ENCODE peak calls at places on chromosomes 1 and 21, in seven cellular contexts. O is astrocyte of the spinal cord; F is CD4-positive, alpha-beta T cell; L is CD8-positive, alpha-beta T cell; T is heart left ventricle; A is OCI-LY7; V is GM13976. I is an unnamed sample.
A peak's percentile ranks its signal among the peaks of the same experiment; 100 is the strongest.

GRCh38 chr1:121558514-121558913 is 373.7 kb downstream of the SRGAP2C start:
- DNase-seq in O (peak; percentile 76), F (no peak), L (no peak), T (no peak), A (no peak), V (no peak), I (peak; percentile 83)

GRCh38 chr1:47631596-47631995 is 193.8 kb downstream of the FOXD2 start:
- DNase-seq in O (no peak), F (no peak), L (no peak), T (no peak), A (no peak), V (no peak), I (no peak)

GRCh38 chr1:205301220-205301821 is 20.2 kb downstream of the NUAK2 start:
- DNase-seq in O (peak; percentile 96), F (no peak), L (no peak), T (peak; percentile 14), A (peak; percentile 92), V (no peak), I (peak; percentile 78)

GRCh38 chr1:154474802-154475201 is 27.2 kb upstream of the TDRD10 start:
- DNase-seq in O (peak; percentile 84), F (no peak), L (no peak), T (peak; percentile 44), A (no peak), V (no peak), I (peak; percentile 91)

GRCh38 chr1:230359992-230360391 is 66.1 kb downstream of the PGBD5 start:
- DNase-seq in O (peak; percentile 22), F (no peak), L (no peak), T (no peak), A (no peak), V (no peak), I (peak; percentile 76)

GRCh38 chr1:21451212-21451611 is 11.3 kb downstream of the NBPF3 start:
- DNase-seq in O (peak; percentile 65), F (no peak), L (no peak), T (no peak), A (no peak), V (no peak), I (peak; percentile 76)

GRCh38 chr1:185742403-185742802 is 8.2 kb downstream of the HMCN1 start:
- DNase-seq in O (no peak), F (no peak), L (no peak), T (no peak), A (no peak), V (no peak), I (no peak)

GRCh38 chr1:29389533-29390041 is 153.3 kb downstream of the PTPRU start:
- DNase-seq in O (no peak), F (no peak), L (no peak), T (no peak), A (no peak), V (no peak), I (no peak)

GRCh38 chr21:33892853-33893252 is 22.8 kb downstream of the ATP5PO start:
- DNase-seq in O (no peak), F (no peak), L (no peak), T (no peak), A (peak; percentile 9), V (no peak), I (no peak)

GRCh38 chr1:212979340-212980122 is 29.2 kb downstream of the VASH2 start:
- DNase-seq in O (no peak), F (no peak), L (no peak), T (no peak), A (no peak), V (peak; percentile 78), I (no peak)

GRCh38 chr1:165773324-165773965 is 4.8 kb upstream of the TMCO1 start:
- DNase-seq in O (peak; percentile 62), F (no peak), L (no peak), T (no peak), A (no peak), V (no peak), I (peak; percentile 89)

GRCh38 chr1:93680121-93681094 is 1.2 kb downstream of the BCAR3 start:
- DNase-seq in O (peak; percentile 88), F (peak; percentile 4), L (peak; percentile 14), T (peak; percentile 84), A (peak; percentile 88), V (peak; percentile 86), I (peak; percentile 86)

GRCh38 chr1:158527190-158527815 is 26.9 kb downstream of the OR6Y1 start:
- DNase-seq in O (no peak), F (no peak), L (no peak), T (no peak), A (peak; percentile 45), V (peak; percentile 5), I (no peak)

GRCh38 chr1:240254778-240255291 is 163.2 kb downstream of the FMN2 start:
- DNase-seq in O (no peak), F (no peak), L (no peak), T (no peak), A (no peak), V (no peak), I (no peak)

GRCh38 chr1:226181996-226182714 is 4.4 kb downstream of the ACBD3 start:
- DNase-seq in O (peak; percentile 41), F (no peak), L (no peak), T (peak; percentile 25), A (peak; percentile 62), V (peak; percentile 43), I (peak; percentile 48)

GRCh38 chr1:226611301-226611700 is 62.7 kb downstream of the STUM start:
- DNase-seq in O (no peak), F (no peak), L (no peak), T (no peak), A (no peak), V (no peak), I (no peak)

GRCh38 chr1:187237542-187237941 is 408.8 kb downstream of the PLA2G4A start:
- DNase-seq in O (no peak), F (no peak), L (no peak), T (no peak), A (no peak), V (no peak), I (no peak)

GRCh38 chr21:41596241-41596925 is 88.4 kb upstream of the TMPRSS2 start:
- DNase-seq in O (no peak), F (no peak), L (no peak), T (no peak), A (no peak), V (no peak), I (no peak)

GRCh38 chr1:9211291-9211811 is 23.2 kb upstream of the H6PD start:
- DNase-seq in O (peak; percentile 97), F (no peak), L (no peak), T (no peak), A (no peak), V (no peak), I (peak; percentile 82)

GRCh38 chr1:161730050-161730564 is 8.8 kb downstream of the FCRLB start:
- DNase-seq in O (peak; percentile 60), F (no peak), L (no peak), T (no peak), A (no peak), V (no peak), I (peak; percentile 69)

GRCh38 chr1:171188388-171189266 is 3.5 kb downstream of the FMO2 start:
- DNase-seq in O (peak; percentile 57), F (peak; percentile 8), L (peak; percentile 1), T (peak; percentile 64), A (peak; percentile 65), V (peak; percentile 51), I (peak; percentile 5)

GRCh38 chr21:46096596-46096981 is 1.3 kb upstream of the COL6A2 start:
- DNase-seq in O (no peak), F (no peak), L (no peak), T (peak; percentile 8), A (no peak), V (peak; percentile 22), I (no peak)

DNA sequence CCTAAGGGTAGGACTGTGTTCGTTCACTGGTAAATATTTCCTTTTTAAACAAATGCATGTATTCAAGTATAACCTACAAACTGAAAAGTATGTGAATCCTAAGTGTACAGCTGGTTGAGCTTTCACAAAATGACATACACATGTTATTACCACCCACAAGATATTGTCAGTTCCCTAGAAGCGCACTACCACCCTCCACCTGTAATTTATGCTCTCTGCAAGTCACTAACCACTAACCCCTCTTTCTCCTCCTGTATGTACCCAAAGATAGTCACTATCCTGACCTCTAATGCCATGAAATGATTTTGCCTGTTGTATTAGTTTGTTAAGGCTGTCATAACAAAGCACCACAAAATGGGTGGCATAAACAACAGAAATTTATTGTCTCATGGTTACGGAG is 82.8 kb upstream of the CHODL start:
- DNase-seq in O (no peak), F (no peak), L (no peak), T (no peak), A (no peak), V (no peak), I (no peak)
- TF ChIP-seq CTCF in O (no peak), F (no peak), L (no peak), T (no peak), A (no peak), V (no peak), I (no peak)

GRCh38 chr1:31705080-31705866 is 1.5 kb upstream of the COL16A1 start:
- DNase-seq in O (peak; percentile 79), F (peak; percentile 22), L (peak; percentile 47), T (peak; percentile 42), A (peak; percentile 36), V (peak; percentile 87), I (peak; percentile 43)
- TF ChIP-seq CTCF in O (peak; percentile 21), F (no peak), L (no peak), T (peak; percentile 12), A (peak; percentile 51), V (peak; percentile 64), I (peak; percentile 68)

GRCh38 chr1:103953386-103953785 is 203.7 kb downstream of the AMY1C start:
- DNase-seq in O (no peak), F (no peak), L (no peak), T (no peak), A (no peak), V (no peak), I (no peak)

GRCh38 chr1:103949714-103950113 is 200.0 kb downstream of the AMY1C start:
- DNase-seq in O (no peak), F (no peak), L (no peak), T (no peak), A (no peak), V (no peak), I (no peak)

GRCh38 chr1:103945774-103946173 is 196.1 kb downstream of the AMY1C start:
- DNase-seq in O (no peak), F (no peak), L (no peak), T (no peak), A (no peak), V (no peak), I (no peak)

DNA sequence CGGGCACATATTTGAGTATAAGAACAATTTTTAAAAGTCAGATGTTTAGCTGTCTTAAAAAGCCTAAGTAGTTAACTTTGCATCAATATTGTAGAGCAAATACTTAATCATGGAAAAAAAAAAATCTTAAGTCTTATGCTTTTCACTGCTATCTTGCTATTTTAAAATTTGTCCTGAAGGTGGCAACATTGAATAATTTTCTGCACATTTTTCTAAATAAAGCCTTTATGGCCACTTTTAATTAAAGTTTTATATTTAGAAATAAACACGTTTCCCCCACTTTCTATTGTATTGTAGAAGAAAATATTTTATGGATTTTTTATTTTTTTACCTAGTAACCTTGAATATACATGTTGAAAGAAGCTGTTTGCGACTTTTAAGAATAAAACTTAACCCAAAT is 198.8 kb downstream of the AMY1C start:
- DNase-seq in O (no peak), F (no peak), L (no peak), T (no peak), A (peak; percentile 7), V (no peak), I (no peak)
- TF ChIP-seq CTCF in O (no peak), F (no peak), L (no peak), T (no peak), A (peak; percentile 76), V (no peak), I (peak; percentile 51)

DNA sequence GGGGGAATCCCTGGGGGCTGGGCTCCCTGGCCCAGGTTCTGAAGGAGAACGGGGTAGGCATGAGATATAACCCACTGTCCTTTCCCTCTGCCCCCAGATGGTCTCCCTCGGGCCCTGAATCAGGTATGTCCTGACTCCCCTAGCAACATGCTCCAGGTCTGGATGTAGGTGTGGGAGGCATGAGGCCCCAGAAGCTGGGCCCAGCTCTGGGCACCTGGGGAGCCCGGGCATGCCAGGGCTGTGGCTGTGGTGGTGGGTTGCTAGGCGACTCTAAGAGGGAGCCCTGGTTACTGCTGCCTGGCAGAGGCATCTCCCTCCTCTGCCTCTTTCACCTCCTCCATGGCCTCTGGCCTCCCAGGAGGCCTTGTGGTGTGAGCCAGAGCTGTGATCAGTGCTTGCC is 16.2 kb downstream of the FOXO6 start:
- DNase-seq in O (no peak), F (no peak), L (no peak), T (no peak), A (no peak), V (no peak), I (no peak)
- TF ChIP-seq CTCF in O (no peak), F (no peak), L (no peak), T (no peak), A (no peak), V (no peak), I (no peak)

I was measured in HFFc6.